ENCODE peak calls at places on chromosomes 4 and X, in nine cellular contexts. G is sigmoid colon; Q is body of pancreas; N is vagina; O is effector memory CD4-positive, alpha-beta T cell; P is left lung; H is prostate gland; V is colonic mucosa; W is CD4-positive, alpha-beta T cell. Y is an unnamed sample.

GRCh38 chrX:81377329-81377728 is 175.4 kb downstream of the SH3BGRL start:
- DNase-seq in W (no peak), H (no peak), P (no peak), V (no peak), N (no peak), G (no peak), Q (no peak), O (no peak), Y (no peak)

GRCh38 chr4:124262211-124263179 is 450.0 kb downstream of the ANKRD50 start:
- DNase-seq in Q (peak; percentile 69), O (no peak), G (peak; percentile 79), W (no peak), H (peak; percentile 59), P (peak; percentile 42), V (peak; percentile 63), N (no peak), Y (peak; percentile 55)

GRCh38 chrX:104335765-104336164 is 81.0 kb upstream of the ESX1 start:
- DNase-seq in V (no peak), N (no peak), H (no peak), G (no peak), P (no peak), Q (no peak), W (no peak), O (no peak), Y (no peak)

GRCh38 chrX:25810202-25810601 is 327.9 kb upstream of the MAGEB18 start:
- DNase-seq in O (no peak), N (no peak), Q (no peak), H (no peak), G (no peak), V (no peak), W (no peak), P (no peak), Y (no peak)

GRCh38 chr4:26022346-26022891 is 108.4 kb downstream of the SMIM20 start:
- DNase-seq in O (no peak), W (no peak), G (no peak), V (no peak), Q (peak; percentile 69), H (peak; percentile 75), N (peak; percentile 82), P (peak; percentile 42), Y (no peak)

GRCh38 chr4:102868782-102869568 is at the start of gene CISD2:
- DNase-seq in V (peak; percentile 93), G (peak; percentile 96), P (peak; percentile 95), W (peak; percentile 79), O (peak; percentile 87), H (peak; percentile 91), Q (peak; percentile 92), N (peak; percentile 95), Y (peak; percentile 38)

GRCh38 chr4:138092060-138092459 is 150.1 kb downstream of the SLC7A11 start:
- DNase-seq in W (no peak), G (no peak), H (no peak), P (no peak), Q (no peak), V (no peak), O (no peak), N (no peak), Y (no peak)

GRCh38 chr4:22030321-22030720 is 81.7 kb upstream of the KCNIP4 start:
- DNase-seq in H (no peak), W (no peak), V (no peak), G (no peak), N (no peak), O (no peak), Q (no peak), P (no peak), Y (no peak)

GRCh38 chrX:146055733-146056132 is 238.1 kb downstream of the SLITRK2 start:
- DNase-seq in O (no peak), Q (no peak), N (no peak), V (no peak), H (no peak), P (no peak), W (no peak), G (no peak), Y (no peak)

GRCh38 chr4:15004701-15005301 is 2.5 kb downstream of the CPEB2 start:
- DNase-seq in N (peak; percentile 90), V (peak; percentile 88), H (peak; percentile 86), W (peak; percentile 3), Q (peak; percentile 89), P (peak; percentile 88), O (peak; percentile 8), G (peak; percentile 96), Y (no peak)

GRCh38 chr4:110982486-110982885 is 359.6 kb upstream of the PITX2 start:
- DNase-seq in G (no peak), V (no peak), N (no peak), Q (no peak), O (no peak), P (no peak), H (no peak), W (no peak), Y (no peak)

GRCh38 chr4:39021631-39022030 is 10.6 kb downstream of the TMEM156 start:
- DNase-seq in H (no peak), V (no peak), P (no peak), G (no peak), Q (no peak), O (no peak), N (no peak), W (no peak), Y (no peak)

DNA sequence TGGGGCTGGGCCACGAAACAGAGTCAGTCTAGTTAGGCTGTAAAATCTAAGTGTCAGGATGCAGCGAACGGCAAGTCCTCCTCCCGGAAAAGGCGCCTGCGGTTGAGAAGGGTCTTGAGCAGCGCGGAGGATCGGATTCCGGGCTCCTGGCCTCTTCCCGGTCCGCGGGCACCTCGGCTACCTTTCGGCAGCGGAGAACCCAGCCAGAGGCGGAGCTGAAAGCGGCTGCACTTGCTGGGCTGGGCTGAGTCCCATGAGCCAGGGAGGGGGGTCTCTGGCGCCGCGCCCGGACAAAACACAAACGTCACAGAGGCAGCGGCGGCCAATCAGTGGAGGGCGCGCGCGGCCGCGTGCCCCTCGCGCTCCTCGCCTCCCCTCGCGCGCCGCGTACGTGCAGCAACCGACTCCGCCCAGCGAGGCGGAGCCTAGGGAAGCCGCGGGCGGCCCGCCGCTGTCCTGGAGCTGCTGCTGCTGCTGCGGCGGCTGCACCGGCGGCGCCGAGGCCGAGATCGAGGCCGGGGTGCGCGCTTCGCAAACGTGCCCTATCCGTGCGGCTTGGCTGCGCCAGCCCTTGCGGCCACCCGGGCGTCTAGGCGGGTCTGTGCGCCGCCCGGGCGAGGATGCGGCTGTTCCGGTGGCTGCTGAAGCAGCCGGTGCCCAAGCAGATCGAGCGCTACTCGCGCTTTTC is at the start of gene PDK3:
- DNase-seq in H (peak; percentile 78), G (peak; percentile 96), P (peak; percentile 88), O (peak; percentile 83), V (peak; percentile 91), Q (peak; percentile 91), N (peak; percentile 90), W (peak; percentile 81), Y (peak; percentile 4)
- H3K27ac ChIP-seq in H (peak within 1 kb of the TSS; percentile 82), G (peak within 1 kb of the TSS; percentile 86), P (peak within 1 kb of the TSS; percentile 88), O (peak within 1 kb of the TSS; percentile 84), V (peak within 1 kb of the TSS; percentile 84), Q (peak within 1 kb of the TSS; percentile 40), N (peak within 1 kb of the TSS; percentile 78), W (peak within 1 kb of the TSS; percentile 82), Y (peak within 1 kb of the TSS; percentile 61)

DNA sequence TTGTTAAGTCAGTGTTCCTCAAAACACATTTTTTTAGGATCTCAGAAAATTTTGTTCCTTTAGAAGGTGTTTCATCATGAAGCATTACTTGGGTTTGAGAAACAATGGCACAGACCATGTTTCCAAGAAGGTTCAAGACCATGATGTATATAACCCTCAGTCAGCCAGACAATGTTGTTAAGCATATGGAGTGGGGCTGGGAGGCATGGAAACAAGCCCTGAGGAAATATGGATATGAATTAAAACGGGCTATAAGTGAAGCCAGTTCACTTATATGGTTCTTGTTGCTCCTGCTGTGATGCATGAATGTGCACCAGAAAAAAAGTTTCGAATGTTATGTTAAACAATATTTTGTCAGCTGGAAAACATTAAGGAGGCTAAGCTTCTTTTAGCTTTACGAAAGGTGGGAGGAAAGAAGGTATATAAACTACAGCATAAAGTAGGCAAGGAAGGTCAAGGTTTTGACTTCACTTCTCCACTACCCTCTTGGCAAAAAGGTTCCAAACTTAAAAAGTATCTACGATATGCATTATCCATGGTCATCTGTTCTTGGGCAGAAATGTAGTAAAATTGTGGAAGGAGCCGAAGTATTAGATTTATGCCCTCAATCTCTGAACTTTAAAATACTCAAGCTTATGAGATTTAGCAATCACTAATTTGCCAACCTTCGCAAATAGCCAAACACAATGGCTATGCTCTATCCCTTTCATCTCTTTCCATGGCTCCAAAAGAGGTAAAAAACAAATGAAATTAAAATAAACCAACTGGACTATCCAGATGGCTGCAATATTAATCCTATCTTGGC is 277.3 kb downstream of the CHIC1 start:
- DNase-seq in P (no peak), H (no peak), N (no peak), V (no peak), Q (no peak), O (no peak), G (no peak), W (no peak), Y (no peak)
- H3K27ac ChIP-seq in P (no peak overlapping the region), H (no peak overlapping the region), N (no peak overlapping the region), V (no peak overlapping the region), Q (no peak overlapping the region), O (no peak overlapping the region), G (no peak overlapping the region), W (no peak overlapping the region), Y (no peak overlapping the region)

GRCh38 chr4:95093936-95094929 is 336.5 kb downstream of the BMPR1B start:
- DNase-seq in V (no peak), P (no peak), Q (no peak), N (no peak), O (no peak), G (no peak), H (no peak), W (no peak), Y (no peak)

GRCh38 chr4:95091272-95091671 is 333.5 kb downstream of the BMPR1B start:
- DNase-seq in N (no peak), H (no peak), P (no peak), O (no peak), Q (no peak), G (no peak), V (no peak), W (no peak), Y (no peak)

GRCh38 chr4:95095352-95095974 is 337.7 kb downstream of the BMPR1B start:
- DNase-seq in V (no peak), N (no peak), Q (no peak), H (no peak), W (no peak), P (no peak), O (no peak), G (no peak), Y (no peak)

GRCh38 chr4:95092762-95093161 is 335.0 kb downstream of the BMPR1B start:
- DNase-seq in Q (no peak), V (no peak), H (no peak), N (no peak), P (no peak), W (no peak), G (no peak), O (no peak), Y (no peak)

DNA sequence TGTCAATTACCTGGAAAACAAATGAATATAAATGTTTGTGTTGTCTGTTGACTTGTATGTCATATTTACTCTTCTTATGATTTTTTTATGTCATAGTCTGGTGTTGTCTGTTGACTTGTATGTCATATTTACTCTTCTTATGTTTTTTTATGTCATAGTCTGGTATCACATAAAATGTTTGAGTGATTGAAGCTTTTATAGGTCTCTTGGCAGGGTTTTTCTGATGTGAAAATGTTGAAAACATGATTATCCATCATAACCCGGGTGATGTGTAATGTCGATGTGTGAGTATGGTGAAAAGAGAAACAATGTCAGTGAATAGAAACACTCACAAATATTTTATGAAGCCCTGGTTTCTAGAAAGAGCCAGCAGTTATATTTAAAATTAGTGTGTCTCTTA is 335.7 kb downstream of the BMPR1B start:
- DNase-seq in V (no peak), P (no peak), W (no peak), G (no peak), O (no peak), Q (no peak), H (no peak), N (no peak), Y (no peak)
- H3K27ac ChIP-seq in V (no peak overlapping the region), P (no peak overlapping the region), W (no peak overlapping the region), G (no peak overlapping the region), O (no peak overlapping the region), Q (no peak overlapping the region), H (peak overlapping the region; percentile 48), N (no peak overlapping the region), Y (no peak overlapping the region)

GRCh38 chr4:30718021-30718888 is 1.9 kb upstream of the PCDH7 start:
- DNase-seq in P (peak; percentile 48), Q (no peak), V (peak; percentile 49), W (no peak), O (no peak), H (peak; percentile 42), G (peak; percentile 83), N (no peak), Y (no peak)
- H3K27ac ChIP-seq in P (peak overlapping the region; percentile 24), Q (no peak overlapping the region), V (peak overlapping the region; percentile 62), W (no peak overlapping the region), O (no peak overlapping the region), H (peak overlapping the region; percentile 73), G (peak overlapping the region; percentile 88), N (peak overlapping the region; percentile 78), Y (peak overlapping the region; percentile 76)

Y was measured in keratinocyte.